ENCODE peak calls at places on chromosome 14, in four cellular contexts. One of them, this sample, is unnamed.

GRCh38 chr14:68730811-68731425 is 61.9 kb downstream of the ZFP36L1 start:
- DNase-seq in EH: no peak
- DNase-seq in SW480: no peak
- DNase-seq in T-helper 2 cell: no peak
- DNase-seq in this sample: no peak

GRCh38 chr14:65237956-65238355 is 135.6 kb upstream of the MAX start:
- DNase-seq in EH: no peak
- DNase-seq in SW480: peak
- DNase-seq in T-helper 2 cell: no peak
- DNase-seq in this sample: no peak

GRCh38 chr14:80584638-80585505 is 356.7 kb downstream of the CEP128 start:
- DNase-seq in EH: peak
- DNase-seq in SW480: peak
- DNase-seq in T-helper 2 cell: no peak
- DNase-seq in this sample: no peak

GRCh38 chr14:94041551-94042346 is 15.6 kb downstream of the OTUB2 start:
- DNase-seq in EH: peak
- DNase-seq in SW480: no peak
- DNase-seq in T-helper 2 cell: no peak
- DNase-seq in this sample: no peak

GRCh38 chr14:60777856-60778578 is 43.5 kb downstream of the MNAT1 start:
- DNase-seq in EH: peak
- DNase-seq in SW480: no peak
- DNase-seq in T-helper 2 cell: no peak
- DNase-seq in this sample: no peak

GRCh38 chr14:56156096-56156495 is 37.9 kb downstream of the PELI2 start:
- DNase-seq in EH: peak
- DNase-seq in SW480: no peak
- DNase-seq in T-helper 2 cell: no peak
- DNase-seq in this sample: no peak

GRCh38 chr14:100031506-100032281 is 33.5 kb upstream of the EVL start:
- DNase-seq in EH: peak
- DNase-seq in SW480: peak
- DNase-seq in T-helper 2 cell: no peak
- DNase-seq in this sample: no peak

GRCh38 chr14:24390696-24391468 is 7.9 kb upstream of the NYNRIN start:
- DNase-seq in EH: no peak
- DNase-seq in SW480: no peak
- DNase-seq in T-helper 2 cell: no peak
- DNase-seq in this sample: no peak

GRCh38 chr14:37599527-37600368 is 4.3 kb downstream of the TTC6 start:
- DNase-seq in EH: peak
- DNase-seq in SW480: no peak
- DNase-seq in T-helper 2 cell: no peak
- DNase-seq in this sample: no peak

GRCh38 chr14:60544659-60545058 is 35.7 kb downstream of the SIX6 start:
- DNase-seq in EH: no peak
- DNase-seq in SW480: no peak
- DNase-seq in T-helper 2 cell: no peak
- DNase-seq in this sample: no peak

GRCh38 chr14:30573203-30573814 is 14.4 kb downstream of the G2E3 start:
- DNase-seq in EH: peak
- DNase-seq in SW480: no peak
- DNase-seq in T-helper 2 cell: no peak
- DNase-seq in this sample: no peak

GRCh38 chr14:70573050-70573449 is 27.4 kb downstream of the MED6 start:
- DNase-seq in EH: no peak
- DNase-seq in SW480: no peak
- DNase-seq in T-helper 2 cell: no peak
- DNase-seq in this sample: no peak